ENCODE peak calls at places on chromosomes 6 and 20, in four cellular contexts. X is kidney epithelial cell, G is endothelial cell, F is fibroblast of lung. R is an unnamed sample.

GRCh38 chr20:38195521-38195920 is 30.5 kb upstream of the TGM2 start:
- DNase-seq in F (no peak), G (no peak), X (no peak), R (no peak)

GRCh38 chr6:163711615-163712568 is 297.4 kb downstream of the QKI start:
- DNase-seq in X (no peak), F (peak; percentile 41), G (no peak), R (peak; percentile 9)

GRCh38 chr20:23270427-23270911 is 80.1 kb upstream of the NXT1 start:
- DNase-seq in G (peak; percentile 30), F (peak; percentile 71), X (peak; percentile 65), R (no peak)

GRCh38 chr20:38727602-38728236 is 3.4 kb downstream of the SLC32A1 start:
- DNase-seq in X (no peak), G (no peak), F (no peak), R (no peak)

GRCh38 chr6:149213829-149214228 is 103.7 kb upstream of the TAB2 start:
- DNase-seq in X (no peak), G (no peak), F (peak; percentile 52), R (no peak)

GRCh38 chr6:33815854-33816253 is 12.1 kb upstream of the MLN start:
- DNase-seq in F (no peak), X (no peak), G (peak; percentile 39), R (no peak)

GRCh38 chr6:71294121-71294523 is 5.5 kb downstream of the OGFRL1 start:
- DNase-seq in G (no peak), F (peak; percentile 90), X (no peak), R (peak; percentile 81)

GRCh38 chr6:167850792-167851191 is 24.1 kb downstream of the AFDN start:
- DNase-seq in X (no peak), F (no peak), G (no peak), R (no peak)

GRCh38 chr20:12594410-12595130 is 414.2 kb upstream of the SPTLC3 start:
- DNase-seq in X (no peak), F (peak; percentile 14), G (no peak), R (no peak)

GRCh38 chr6:77015350-77015749 is 447.9 kb downstream of the HTR1B start:
- DNase-seq in G (no peak), F (peak; percentile 26), X (no peak), R (no peak)

GRCh38 chr6:117265425-117266266 is at the start of gene VGLL2:
- DNase-seq in X (no peak), G (peak; percentile 61), F (peak; percentile 31), R (no peak)

GRCh38 chr6:150179030-150179429 is 36.2 kb downstream of the PPP1R14C start:
- DNase-seq in X (no peak), F (no peak), G (no peak), R (no peak)

GRCh38 chr6:53302678-53303360 is 45.9 kb downstream of the ELOVL5 start:
- DNase-seq in X (peak; percentile 92), F (peak; percentile 58), G (no peak), R (no peak)

GRCh38 chr6:42306439-42307140 is 88.9 kb upstream of the MRPS10 start:
- DNase-seq in F (no peak), X (no peak), G (no peak), R (no peak)

GRCh38 chr20:45306431-45306982 is at the start of gene RBPJL:
- DNase-seq in F (no peak), G (peak; percentile 67), X (no peak), R (no peak)
- TF ChIP-seq CTCF in F (peak; percentile 63), G (peak; percentile 98), X (peak; percentile 85), R (peak; percentile 92)

GRCh38 chr20:51319522-51319921 is 223.0 kb downstream of the NFATC2 start:
- DNase-seq in X (no peak), G (no peak), F (no peak), R (no peak)
- TF ChIP-seq CTCF in X (no peak), G (no peak), F (no peak), R (no peak)

DNA sequence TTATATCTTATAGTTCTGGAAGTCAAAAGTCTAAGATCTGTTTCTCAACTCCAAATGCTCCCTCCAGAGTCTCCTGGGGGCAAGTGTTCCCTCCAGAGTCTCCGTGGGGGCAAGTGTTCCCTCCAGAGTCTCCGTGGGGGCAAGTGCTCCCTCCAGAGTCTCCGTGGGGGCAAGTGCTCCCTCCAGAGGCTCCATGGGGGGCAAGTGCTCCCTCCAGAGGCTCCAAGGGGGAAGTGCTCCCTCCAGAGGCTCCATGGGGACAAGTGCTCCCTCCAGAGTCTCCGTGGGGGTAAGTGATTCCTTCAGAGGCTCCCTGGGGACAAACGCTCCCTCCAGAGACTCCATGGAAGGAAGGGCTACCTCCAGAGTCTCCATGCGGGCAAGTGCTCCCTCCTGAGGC is 34.0 kb upstream of the THBS2 start:
- DNase-seq in X (no peak), G (no peak), F (no peak), R (no peak)
- TF ChIP-seq CTCF in X (no peak), G (no peak), F (no peak), R (no peak)

GRCh38 chr6:48733581-48733980 is 622.6 kb upstream of the PTCHD4 start:
- DNase-seq in G (no peak), F (peak; percentile 34), X (no peak), R (no peak)

DNA sequence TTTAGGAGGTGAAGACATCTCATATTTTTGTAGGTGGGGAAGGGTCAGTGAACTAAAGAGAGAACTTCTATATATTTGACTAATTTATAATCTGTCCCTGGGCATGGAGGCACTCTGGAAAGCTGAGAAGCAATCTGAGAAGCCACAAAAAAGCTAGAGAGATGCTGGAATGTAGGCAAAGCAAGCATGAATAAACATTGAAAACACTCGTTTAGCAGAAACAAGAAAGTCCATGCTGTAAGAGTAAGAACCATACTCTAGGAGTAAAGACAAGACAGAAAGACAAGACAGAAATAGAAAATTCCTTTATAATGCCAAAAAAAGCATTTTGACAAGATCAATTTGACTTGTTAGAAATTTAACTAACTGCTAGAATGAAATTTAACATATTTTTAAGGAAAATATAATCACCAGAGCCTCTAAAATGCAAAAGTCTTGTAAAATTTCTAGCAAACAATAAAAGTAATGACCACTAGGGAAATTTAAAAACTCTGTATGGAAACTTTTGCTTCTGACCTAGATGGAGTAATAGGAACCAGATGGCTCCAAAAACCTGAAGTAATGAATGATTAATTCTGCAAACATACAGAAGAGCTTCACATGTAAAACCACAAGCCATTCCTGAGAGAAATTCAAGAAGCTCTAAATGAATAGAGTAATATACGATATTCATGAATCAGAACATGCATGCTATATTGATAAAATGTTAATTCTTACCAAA is 625.6 kb upstream of the PTCHD4 start:
- DNase-seq in G (no peak), X (no peak), F (peak; percentile 88), R (peak; percentile 93)
- TF ChIP-seq CTCF in G (no peak), X (no peak), F (no peak), R (peak; percentile 14)

DNA sequence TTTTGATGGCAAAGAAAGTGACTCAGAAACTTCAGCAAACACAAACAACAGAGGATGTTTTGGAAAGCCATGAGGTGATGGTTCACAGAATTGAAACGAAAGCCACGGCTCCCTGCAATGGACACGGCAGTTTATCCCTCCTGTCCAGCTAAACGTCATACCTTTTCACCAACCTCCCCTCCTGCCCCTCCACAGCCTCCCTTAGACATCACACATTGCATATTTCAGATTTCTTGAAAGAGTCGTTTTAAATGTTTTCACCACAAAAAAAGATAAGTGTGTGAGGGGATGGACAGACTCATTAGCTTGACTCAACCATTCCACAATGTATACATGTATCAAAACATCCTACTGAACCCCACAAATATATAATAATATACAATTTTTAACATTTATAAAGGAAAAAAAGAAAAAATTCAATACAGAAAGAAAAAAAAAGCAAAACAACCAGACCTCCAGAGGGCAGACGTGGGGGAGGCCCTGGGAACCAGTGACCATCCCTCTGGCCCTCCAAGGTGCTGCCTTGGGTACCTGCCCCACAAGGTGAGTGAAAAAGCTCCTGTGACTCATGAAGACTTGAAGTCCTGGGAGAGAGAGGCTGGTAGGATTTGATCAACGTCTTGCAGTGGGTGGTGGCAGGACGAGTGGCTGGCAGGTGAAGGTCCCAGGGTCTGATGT is 117.2 kb upstream of the THBS2 start:
- DNase-seq in X (no peak), G (no peak), F (no peak), R (no peak)
- TF ChIP-seq CTCF in X (no peak), G (no peak), F (no peak), R (no peak)

GRCh38 chr20:46771195-46771588 is 61.7 kb downstream of the SLC2A10 start:
- DNase-seq in G (no peak), X (no peak), F (no peak), R (no peak)

GRCh38 chr20:46770330-46771194 is 61.1 kb downstream of the SLC2A10 start:
- DNase-seq in F (no peak), X (no peak), G (no peak), R (no peak)

GRCh38 chr20:46774943-46775560 is 65.6 kb downstream of the SLC2A10 start:
- DNase-seq in X (no peak), G (no peak), F (no peak), R (no peak)

GRCh38 chr20:46773680-46774079 is 64.2 kb downstream of the SLC2A10 start:
- DNase-seq in X (no peak), F (no peak), G (no peak), R (no peak)

GRCh38 chr20:46772901-46773300 is 63.5 kb downstream of the SLC2A10 start:
- DNase-seq in X (no peak), F (no peak), G (no peak), R (no peak)
- TF ChIP-seq CTCF in X (peak; percentile 7), F (no peak), G (peak; percentile 9), R (no peak)

DNA sequence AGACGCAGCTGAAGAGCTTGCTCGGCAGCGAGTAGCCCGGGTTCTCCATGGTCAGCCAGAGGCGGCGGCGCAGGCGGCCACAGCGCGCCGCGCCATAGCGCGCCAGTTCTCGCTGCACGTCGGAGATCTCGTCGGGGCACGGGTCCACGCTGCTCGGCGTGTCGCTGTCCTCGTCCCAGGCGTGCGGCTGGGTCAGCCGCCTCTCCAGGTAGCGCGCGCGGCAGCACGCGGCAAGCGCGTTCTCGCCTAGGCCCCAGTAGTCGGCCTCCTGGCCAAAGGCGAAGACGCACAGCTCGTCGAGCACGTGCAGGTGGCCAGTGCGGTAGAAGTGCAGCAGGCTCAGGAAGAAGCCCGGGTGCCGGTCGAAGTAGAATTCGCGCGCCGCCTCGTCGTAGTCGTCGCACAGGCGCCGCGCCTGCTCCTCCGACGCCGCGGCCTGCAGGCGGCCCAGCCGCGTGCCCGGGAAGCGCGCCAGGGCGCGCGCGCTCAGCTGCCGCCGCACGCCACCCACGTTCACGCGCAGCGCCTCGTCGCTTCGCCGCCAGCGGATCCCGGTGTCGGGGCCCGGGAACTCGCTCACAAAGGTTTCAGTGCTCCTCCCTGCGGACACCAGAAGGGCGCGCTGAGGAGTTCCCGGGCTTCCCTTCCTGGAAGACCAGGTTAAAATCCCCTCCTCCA is 2.7 kb downstream of the KCNS1 start:
- DNase-seq in F (peak; percentile 25), G (peak; percentile 65), X (no peak), R (no peak)
- TF ChIP-seq CTCF in F (no peak), G (no peak), X (peak; percentile 43), R (peak; percentile 30)